ENCODE peak calls at places on chromosomes 6 and 20, in nine cellular contexts. One of them, this sample, is unnamed.

GRCh38 chr6:37569999-37570776 is 70.5 kb upstream of the CCDC167 start:
- DNase-seq in activated gamma-delta T cell: no peak
- DNase-seq in C1 segment of cervical spinal cord: no peak
- DNase-seq in HS-5: no peak
- DNase-seq in stimulated activated CD4-positive, alpha-beta T cell treated with anti-CD3 and anti-CD28 coated beads, Interleukin-1b, Interleukin-23, amount 100 ng/mL, for 1 hour: no peak
- DNase-seq in posterior cingulate gyrus: no peak
- DNase-seq in GDM1: peak
- DNase-seq in T-helper 9 cell: no peak
- DNase-seq in GM23248: no peak
- DNase-seq in this sample: no peak

GRCh38 chr6:159815410-159815809 is 15.3 kb downstream of the PNLDC1 start:
- DNase-seq in GDM1: no peak
- DNase-seq in C1 segment of cervical spinal cord: no peak
- DNase-seq in stimulated activated CD4-positive, alpha-beta T cell treated with anti-CD3 and anti-CD28 coated beads, Interleukin-1b, Interleukin-23, amount 100 ng/mL, for 1 hour: no peak
- DNase-seq in T-helper 9 cell: no peak
- DNase-seq in activated gamma-delta T cell: no peak
- DNase-seq in HS-5: no peak
- DNase-seq in posterior cingulate gyrus: no peak
- DNase-seq in GM23248: no peak
- DNase-seq in this sample: no peak

GRCh38 chr6:156777866-156778614 is 862 bp downstream of the ARID1B start:
- DNase-seq in GDM1: peak
- DNase-seq in activated gamma-delta T cell: peak
- DNase-seq in HS-5: no peak
- DNase-seq in C1 segment of cervical spinal cord: peak
- DNase-seq in stimulated activated CD4-positive, alpha-beta T cell treated with anti-CD3 and anti-CD28 coated beads, Interleukin-1b, Interleukin-23, amount 100 ng/mL, for 1 hour: no peak
- DNase-seq in T-helper 9 cell: peak
- DNase-seq in GM23248: peak
- DNase-seq in posterior cingulate gyrus: peak
- DNase-seq in this sample: no peak

GRCh38 chr6:34352305-34352937 is 40.0 kb downstream of the NUDT3 start:
- DNase-seq in GM23248: peak
- DNase-seq in activated gamma-delta T cell: no peak
- DNase-seq in HS-5: no peak
- DNase-seq in T-helper 9 cell: no peak
- DNase-seq in GDM1: no peak
- DNase-seq in posterior cingulate gyrus: no peak
- DNase-seq in C1 segment of cervical spinal cord: no peak
- DNase-seq in stimulated activated CD4-positive, alpha-beta T cell treated with anti-CD3 and anti-CD28 coated beads, Interleukin-1b, Interleukin-23, amount 100 ng/mL, for 1 hour: no peak
- DNase-seq in this sample: peak

GRCh38 chr6:344816-345340 is 46.7 kb upstream of the IRF4 start:
- DNase-seq in stimulated activated CD4-positive, alpha-beta T cell treated with anti-CD3 and anti-CD28 coated beads, Interleukin-1b, Interleukin-23, amount 100 ng/mL, for 1 hour: no peak
- DNase-seq in T-helper 9 cell: no peak
- DNase-seq in C1 segment of cervical spinal cord: no peak
- DNase-seq in activated gamma-delta T cell: no peak
- DNase-seq in GM23248: no peak
- DNase-seq in GDM1: no peak
- DNase-seq in HS-5: no peak
- DNase-seq in posterior cingulate gyrus: no peak
- DNase-seq in this sample: peak

GRCh38 chr6:19231878-19232519 is 605.2 kb upstream of the ID4 start:
- DNase-seq in GDM1: no peak
- DNase-seq in HS-5: no peak
- DNase-seq in C1 segment of cervical spinal cord: peak
- DNase-seq in posterior cingulate gyrus: peak
- DNase-seq in GM23248: no peak
- DNase-seq in T-helper 9 cell: no peak
- DNase-seq in activated gamma-delta T cell: no peak
- DNase-seq in stimulated activated CD4-positive, alpha-beta T cell treated with anti-CD3 and anti-CD28 coated beads, Interleukin-1b, Interleukin-23, amount 100 ng/mL, for 1 hour: no peak
- DNase-seq in this sample: no peak

GRCh38 chr6:98816799-98817198 is 17.6 kb upstream of the POU3F2 start:
- DNase-seq in T-helper 9 cell: no peak
- DNase-seq in posterior cingulate gyrus: no peak
- DNase-seq in activated gamma-delta T cell: no peak
- DNase-seq in C1 segment of cervical spinal cord: no peak
- DNase-seq in GDM1: no peak
- DNase-seq in GM23248: no peak
- DNase-seq in HS-5: no peak
- DNase-seq in stimulated activated CD4-positive, alpha-beta T cell treated with anti-CD3 and anti-CD28 coated beads, Interleukin-1b, Interleukin-23, amount 100 ng/mL, for 1 hour: no peak
- DNase-seq in this sample: no peak

GRCh38 chr20:19347943-19348456 is 135.6 kb downstream of the SLC24A3 start:
- DNase-seq in T-helper 9 cell: no peak
- DNase-seq in activated gamma-delta T cell: no peak
- DNase-seq in posterior cingulate gyrus: no peak
- DNase-seq in GM23248: no peak
- DNase-seq in C1 segment of cervical spinal cord: no peak
- DNase-seq in stimulated activated CD4-positive, alpha-beta T cell treated with anti-CD3 and anti-CD28 coated beads, Interleukin-1b, Interleukin-23, amount 100 ng/mL, for 1 hour: no peak
- DNase-seq in HS-5: no peak
- DNase-seq in GDM1: no peak
- DNase-seq in this sample: no peak

GRCh38 chr6:7693827-7694226 is 32.1 kb upstream of the BMP6 start:
- DNase-seq in GDM1: no peak
- DNase-seq in C1 segment of cervical spinal cord: no peak
- DNase-seq in stimulated activated CD4-positive, alpha-beta T cell treated with anti-CD3 and anti-CD28 coated beads, Interleukin-1b, Interleukin-23, amount 100 ng/mL, for 1 hour: no peak
- DNase-seq in posterior cingulate gyrus: no peak
- DNase-seq in T-helper 9 cell: no peak
- DNase-seq in activated gamma-delta T cell: no peak
- DNase-seq in HS-5: no peak
- DNase-seq in GM23248: no peak
- DNase-seq in this sample: no peak

GRCh38 chr20:63187338-63188158 is 28.4 kb downstream of the YTHDF1 start:
- DNase-seq in GDM1: no peak
- DNase-seq in GM23248: no peak
- DNase-seq in HS-5: no peak
- DNase-seq in C1 segment of cervical spinal cord: no peak
- DNase-seq in T-helper 9 cell: no peak
- DNase-seq in stimulated activated CD4-positive, alpha-beta T cell treated with anti-CD3 and anti-CD28 coated beads, Interleukin-1b, Interleukin-23, amount 100 ng/mL, for 1 hour: no peak
- DNase-seq in activated gamma-delta T cell: no peak
- DNase-seq in posterior cingulate gyrus: no peak
- DNase-seq in this sample: no peak

GRCh38 chr6:138410048-138410735 is 6.2 kb downstream of the HEBP2 start:
- DNase-seq in activated gamma-delta T cell: no peak
- DNase-seq in HS-5: no peak
- DNase-seq in GDM1: no peak
- DNase-seq in stimulated activated CD4-positive, alpha-beta T cell treated with anti-CD3 and anti-CD28 coated beads, Interleukin-1b, Interleukin-23, amount 100 ng/mL, for 1 hour: no peak
- DNase-seq in posterior cingulate gyrus: no peak
- DNase-seq in GM23248: peak
- DNase-seq in C1 segment of cervical spinal cord: no peak
- DNase-seq in T-helper 9 cell: no peak
- DNase-seq in this sample: no peak

GRCh38 chr20:59435496-59435895 is 135.1 kb downstream of the EDN3 start:
- DNase-seq in C1 segment of cervical spinal cord: no peak
- DNase-seq in posterior cingulate gyrus: no peak
- DNase-seq in HS-5: no peak
- DNase-seq in GDM1: no peak
- DNase-seq in GM23248: no peak
- DNase-seq in T-helper 9 cell: no peak
- DNase-seq in stimulated activated CD4-positive, alpha-beta T cell treated with anti-CD3 and anti-CD28 coated beads, Interleukin-1b, Interleukin-23, amount 100 ng/mL, for 1 hour: no peak
- DNase-seq in activated gamma-delta T cell: no peak
- DNase-seq in this sample: no peak

GRCh38 chr20:20702330-20703245 is 9.9 kb downstream of the RALGAPA2 start:
- DNase-seq in GM23248: no peak
- DNase-seq in activated gamma-delta T cell: no peak
- DNase-seq in stimulated activated CD4-positive, alpha-beta T cell treated with anti-CD3 and anti-CD28 coated beads, Interleukin-1b, Interleukin-23, amount 100 ng/mL, for 1 hour: no peak
- DNase-seq in T-helper 9 cell: no peak
- DNase-seq in HS-5: no peak
- DNase-seq in GDM1: no peak
- DNase-seq in C1 segment of cervical spinal cord: no peak
- DNase-seq in posterior cingulate gyrus: no peak
- DNase-seq in this sample: no peak

GRCh38 chr20:4569092-4569491 is 152.6 kb upstream of the PRND start:
- DNase-seq in T-helper 9 cell: no peak
- DNase-seq in stimulated activated CD4-positive, alpha-beta T cell treated with anti-CD3 and anti-CD28 coated beads, Interleukin-1b, Interleukin-23, amount 100 ng/mL, for 1 hour: no peak
- DNase-seq in GDM1: no peak
- DNase-seq in posterior cingulate gyrus: no peak
- DNase-seq in activated gamma-delta T cell: no peak
- DNase-seq in HS-5: no peak
- DNase-seq in C1 segment of cervical spinal cord: no peak
- DNase-seq in GM23248: no peak
- DNase-seq in this sample: no peak

GRCh38 chr20:17515053-17515452 is 16.1 kb downstream of the BFSP1 start:
- DNase-seq in C1 segment of cervical spinal cord: no peak
- DNase-seq in stimulated activated CD4-positive, alpha-beta T cell treated with anti-CD3 and anti-CD28 coated beads, Interleukin-1b, Interleukin-23, amount 100 ng/mL, for 1 hour: no peak
- DNase-seq in GM23248: no peak
- DNase-seq in activated gamma-delta T cell: no peak
- DNase-seq in HS-5: no peak
- DNase-seq in GDM1: no peak
- DNase-seq in T-helper 9 cell: no peak
- DNase-seq in posterior cingulate gyrus: no peak
- DNase-seq in this sample: no peak

GRCh38 chr6:164035912-164036485 is 621.5 kb downstream of the QKI start:
- DNase-seq in activated gamma-delta T cell: no peak
- DNase-seq in T-helper 9 cell: no peak
- DNase-seq in posterior cingulate gyrus: no peak
- DNase-seq in stimulated activated CD4-positive, alpha-beta T cell treated with anti-CD3 and anti-CD28 coated beads, Interleukin-1b, Interleukin-23, amount 100 ng/mL, for 1 hour: no peak
- DNase-seq in GDM1: no peak
- DNase-seq in GM23248: no peak
- DNase-seq in HS-5: no peak
- DNase-seq in C1 segment of cervical spinal cord: no peak
- DNase-seq in this sample: no peak

GRCh38 chr6:128507337-128508310 is 12.8 kb downstream of the PTPRK start:
- DNase-seq in posterior cingulate gyrus: no peak
- DNase-seq in T-helper 9 cell: no peak
- DNase-seq in C1 segment of cervical spinal cord: no peak
- DNase-seq in HS-5: no peak
- DNase-seq in activated gamma-delta T cell: no peak
- DNase-seq in stimulated activated CD4-positive, alpha-beta T cell treated with anti-CD3 and anti-CD28 coated beads, Interleukin-1b, Interleukin-23, amount 100 ng/mL, for 1 hour: no peak
- DNase-seq in GM23248: peak
- DNase-seq in GDM1: no peak
- DNase-seq in this sample: peak

GRCh38 chr6:106972500-106972899 is 2.0 kb downstream of the CD24 start:
- DNase-seq in posterior cingulate gyrus: no peak
- DNase-seq in stimulated activated CD4-positive, alpha-beta T cell treated with anti-CD3 and anti-CD28 coated beads, Interleukin-1b, Interleukin-23, amount 100 ng/mL, for 1 hour: no peak
- DNase-seq in GDM1: no peak
- DNase-seq in C1 segment of cervical spinal cord: no peak
- DNase-seq in activated gamma-delta T cell: no peak
- DNase-seq in HS-5: no peak
- DNase-seq in T-helper 9 cell: no peak
- DNase-seq in GM23248: no peak
- DNase-seq in this sample: no peak

This sample was measured in H4.